ENCODE peak calls at places on chromosomes 4 and X, in five cellular contexts. One of them, this sample, is unnamed.

GRCh38 chr4:2150076-2150475 is 90.9 kb downstream of the NAT8L start:
- DNase-seq in left ventricle myocardium inferior: no peak
- DNase-seq in adrenal gland: no peak
- DNase-seq in tibial artery: no peak
- DNase-seq in NK-92 treated with Interleukin-12 subunit alpha and Interleukin-12 subunit beta, amount 100 ng/mL, for 24 hours: no peak
- DNase-seq in this sample: no peak

GRCh38 chr4:61572160-61572559 is 372.0 kb downstream of the ADGRL3 start:
- DNase-seq in left ventricle myocardium inferior: no peak
- DNase-seq in adrenal gland: no peak
- DNase-seq in tibial artery: no peak
- DNase-seq in NK-92 treated with Interleukin-12 subunit alpha and Interleukin-12 subunit beta, amount 100 ng/mL, for 24 hours: no peak
- DNase-seq in this sample: no peak

GRCh38 chrX:46903458-46904242 is 8.6 kb upstream of the JADE3 start:
- DNase-seq in left ventricle myocardium inferior: peak
- DNase-seq in adrenal gland: peak
- DNase-seq in tibial artery: peak
- DNase-seq in NK-92 treated with Interleukin-12 subunit alpha and Interleukin-12 subunit beta, amount 100 ng/mL, for 24 hours: no peak
- DNase-seq in this sample: peak

GRCh38 chr4:142846105-142846728 is at the start of gene INPP4B:
- DNase-seq in left ventricle myocardium inferior: peak
- DNase-seq in adrenal gland: peak
- DNase-seq in tibial artery: peak
- DNase-seq in NK-92 treated with Interleukin-12 subunit alpha and Interleukin-12 subunit beta, amount 100 ng/mL, for 24 hours: no peak
- DNase-seq in this sample: no peak

GRCh38 chr4:133146574-133147198 is 2.4 kb upstream of the PCDH10 start:
- DNase-seq in left ventricle myocardium inferior: no peak
- DNase-seq in adrenal gland: no peak
- DNase-seq in tibial artery: peak
- DNase-seq in NK-92 treated with Interleukin-12 subunit alpha and Interleukin-12 subunit beta, amount 100 ng/mL, for 24 hours: no peak
- DNase-seq in this sample: no peak

GRCh38 chr4:113179996-113180395 is 130.5 kb downstream of the ANK2 start:
- DNase-seq in left ventricle myocardium inferior: no peak
- DNase-seq in adrenal gland: no peak
- DNase-seq in tibial artery: no peak
- DNase-seq in NK-92 treated with Interleukin-12 subunit alpha and Interleukin-12 subunit beta, amount 100 ng/mL, for 24 hours: no peak
- DNase-seq in this sample: no peak

GRCh38 chr4:123562994-123563745 is 166.6 kb downstream of the SPRY1 start:
- DNase-seq in left ventricle myocardium inferior: no peak
- DNase-seq in adrenal gland: no peak
- DNase-seq in tibial artery: no peak
- DNase-seq in NK-92 treated with Interleukin-12 subunit alpha and Interleukin-12 subunit beta, amount 100 ng/mL, for 24 hours: no peak
- DNase-seq in this sample: no peak

GRCh38 chr4:138297743-138298405 is 55.7 kb upstream of the SLC7A11 start:
- DNase-seq in left ventricle myocardium inferior: no peak
- DNase-seq in adrenal gland: no peak
- DNase-seq in tibial artery: no peak
- DNase-seq in NK-92 treated with Interleukin-12 subunit alpha and Interleukin-12 subunit beta, amount 100 ng/mL, for 24 hours: no peak
- DNase-seq in this sample: no peak

GRCh38 chr4:141636771-141637460 is 533 bp downstream of the IL15 start:
- DNase-seq in left ventricle myocardium inferior: peak
- DNase-seq in adrenal gland: peak
- DNase-seq in tibial artery: peak
- DNase-seq in NK-92 treated with Interleukin-12 subunit alpha and Interleukin-12 subunit beta, amount 100 ng/mL, for 24 hours: no peak
- DNase-seq in this sample: no peak

GRCh38 chr4:2482192-2482591 is 13.3 kb downstream of the RNF4 start:
- DNase-seq in left ventricle myocardium inferior: no peak
- DNase-seq in adrenal gland: no peak
- DNase-seq in tibial artery: no peak
- DNase-seq in NK-92 treated with Interleukin-12 subunit alpha and Interleukin-12 subunit beta, amount 100 ng/mL, for 24 hours: no peak
- DNase-seq in this sample: no peak

GRCh38 chrX:39487166-39488006 is 610.4 kb downstream of the BCOR start:
- DNase-seq in left ventricle myocardium inferior: no peak
- DNase-seq in adrenal gland: no peak
- DNase-seq in tibial artery: no peak
- DNase-seq in NK-92 treated with Interleukin-12 subunit alpha and Interleukin-12 subunit beta, amount 100 ng/mL, for 24 hours: no peak
- DNase-seq in this sample: no peak

GRCh38 chr4:62544428-62544827 is 1344.3 kb downstream of the ADGRL3 start:
- DNase-seq in left ventricle myocardium inferior: no peak
- DNase-seq in adrenal gland: no peak
- DNase-seq in tibial artery: no peak
- DNase-seq in NK-92 treated with Interleukin-12 subunit alpha and Interleukin-12 subunit beta, amount 100 ng/mL, for 24 hours: no peak
- DNase-seq in this sample: no peak

GRCh38 chr4:141810038-141810701 is 173.8 kb downstream of the IL15 start:
- DNase-seq in left ventricle myocardium inferior: no peak
- DNase-seq in adrenal gland: no peak
- DNase-seq in tibial artery: no peak
- DNase-seq in NK-92 treated with Interleukin-12 subunit alpha and Interleukin-12 subunit beta, amount 100 ng/mL, for 24 hours: no peak
- DNase-seq in this sample: no peak

GRCh38 chr4:84263415-84263814 is 235.7 kb downstream of the NKX6-1 start:
- DNase-seq in left ventricle myocardium inferior: no peak
- DNase-seq in adrenal gland: no peak
- DNase-seq in tibial artery: no peak
- DNase-seq in NK-92 treated with Interleukin-12 subunit alpha and Interleukin-12 subunit beta, amount 100 ng/mL, for 24 hours: no peak
- DNase-seq in this sample: peak

GRCh38 chr4:16764622-16765021 is 133.8 kb downstream of the LDB2 start:
- DNase-seq in left ventricle myocardium inferior: no peak
- DNase-seq in adrenal gland: no peak
- DNase-seq in tibial artery: no peak
- DNase-seq in NK-92 treated with Interleukin-12 subunit alpha and Interleukin-12 subunit beta, amount 100 ng/mL, for 24 hours: no peak
- DNase-seq in this sample: no peak

GRCh38 chrX:112851161-112851779 is 10.6 kb upstream of the AMOT start:
- DNase-seq in left ventricle myocardium inferior: no peak
- DNase-seq in adrenal gland: no peak
- DNase-seq in tibial artery: no peak
- DNase-seq in NK-92 treated with Interleukin-12 subunit alpha and Interleukin-12 subunit beta, amount 100 ng/mL, for 24 hours: peak
- DNase-seq in this sample: no peak

GRCh38 chr4:186844059-186844681 is 120.5 kb upstream of the FAT1 start:
- DNase-seq in left ventricle myocardium inferior: peak
- DNase-seq in adrenal gland: no peak
- DNase-seq in tibial artery: peak
- DNase-seq in NK-92 treated with Interleukin-12 subunit alpha and Interleukin-12 subunit beta, amount 100 ng/mL, for 24 hours: no peak
- DNase-seq in this sample: no peak

GRCh38 chrX:102976793-102977495 is 39.9 kb downstream of the RAB40AL start:
- DNase-seq in left ventricle myocardium inferior: no peak
- DNase-seq in adrenal gland: no peak
- DNase-seq in tibial artery: no peak
- DNase-seq in NK-92 treated with Interleukin-12 subunit alpha and Interleukin-12 subunit beta, amount 100 ng/mL, for 24 hours: no peak
- DNase-seq in this sample: no peak

GRCh38 chr4:82360298-82361177 is 13.3 kb downstream of the HNRNPD start:
- DNase-seq in left ventricle myocardium inferior: no peak
- DNase-seq in adrenal gland: no peak
- DNase-seq in tibial artery: no peak
- DNase-seq in NK-92 treated with Interleukin-12 subunit alpha and Interleukin-12 subunit beta, amount 100 ng/mL, for 24 hours: no peak
- DNase-seq in this sample: peak

GRCh38 chrX:150361070-150361776 is 1.9 kb upstream of the MAMLD1 start:
- DNase-seq in left ventricle myocardium inferior: no peak
- DNase-seq in adrenal gland: no peak
- DNase-seq in tibial artery: no peak
- DNase-seq in NK-92 treated with Interleukin-12 subunit alpha and Interleukin-12 subunit beta, amount 100 ng/mL, for 24 hours: no peak
- DNase-seq in this sample: peak

GRCh38 chrX:15206306-15206705 is 63.6 kb downstream of the ASB9 start:
- DNase-seq in left ventricle myocardium inferior: no peak
- DNase-seq in adrenal gland: no peak
- DNase-seq in tibial artery: no peak
- DNase-seq in NK-92 treated with Interleukin-12 subunit alpha and Interleukin-12 subunit beta, amount 100 ng/mL, for 24 hours: no peak
- DNase-seq in this sample: no peak

GRCh38 chr4:183256756-183257385 is 63.2 kb downstream of the CLDN22 start:
- DNase-seq in left ventricle myocardium inferior: peak
- DNase-seq in adrenal gland: peak
- DNase-seq in tibial artery: peak
- DNase-seq in NK-92 treated with Interleukin-12 subunit alpha and Interleukin-12 subunit beta, amount 100 ng/mL, for 24 hours: no peak
- DNase-seq in this sample: peak

This sample was measured in Karpas-422.